ENCODE peak calls at places on chromosome 5, in six cellular contexts. B, V, Q, X, I and Y are unnamed samples.

GRCh38 chr5:6427689-6428088 is 21.0 kb upstream of the UBE2QL1 start:
- DNase-seq in B (no peak), V (no peak), Q (no peak), X (no peak), I (no peak), Y (no peak)

GRCh38 chr5:102341918-102342317 is 45.8 kb upstream of the SLCO4C1 start:
- DNase-seq in B (peak; percentile 17), V (no peak), Q (no peak), X (no peak), I (no peak), Y (no peak)

GRCh38 chr5:54570923-54571322 is 53.4 kb downstream of the SNX18 start:
- DNase-seq in B (no peak), V (peak; percentile 84), Q (no peak), X (no peak), I (no peak), Y (no peak)

GRCh38 chr5:178111925-178112324 is 1.4 kb upstream of the N4BP3 start:
- DNase-seq in B (no peak), V (no peak), Q (no peak), X (no peak), I (no peak), Y (no peak)

GRCh38 chr5:107796797-107797196 is 126.1 kb upstream of the EFNA5 start:
- DNase-seq in B (no peak), V (no peak), Q (no peak), X (no peak), I (no peak), Y (no peak)

GRCh38 chr5:146825033-146825432 is 53.5 kb downstream of the PPP2R2B start:
- DNase-seq in B (peak; percentile 23), V (peak; percentile 54), Q (peak; percentile 67), X (peak; percentile 46), I (no peak), Y (no peak)

GRCh38 chr5:179292681-179293080 is 52.6 kb downstream of the ADAMTS2 start:
- DNase-seq in B (no peak), V (no peak), Q (no peak), X (no peak), I (no peak), Y (no peak)

GRCh38 chr5:120098902-120099301 is 365.2 kb upstream of the PRR16 start:
- DNase-seq in B (no peak), V (no peak), Q (no peak), X (no peak), I (no peak), Y (no peak)

GRCh38 chr5:163395794-163396193 is 41.6 kb upstream of the CCNG1 start:
- DNase-seq in B (no peak), V (no peak), Q (no peak), X (no peak), I (no peak), Y (no peak)

GRCh38 chr5:135980650-135981049 is 25.9 kb upstream of the LECT2 start:
- DNase-seq in B (no peak), V (no peak), Q (no peak), X (no peak), I (no peak), Y (no peak)

GRCh38 chr5:150582281-150582791 is 58.1 kb upstream of the SYNPO start:
- DNase-seq in B (no peak), V (peak; percentile 89), Q (no peak), X (no peak), I (no peak), Y (no peak)

GRCh38 chr5:111673896-111674626 is 82.9 kb downstream of the NREP start:
- DNase-seq in B (no peak), V (peak; percentile 11), Q (no peak), X (no peak), I (no peak), Y (no peak)
- H3K27me3 ChIP-seq in B (no peaks in the 10 kb centered on the region), V (no peaks in the 10 kb centered on the region), Q (no peaks in the 10 kb centered on the region), X (no peaks in the 10 kb centered on the region), I (no peaks in the 10 kb centered on the region), Y (no peaks in the 10 kb centered on the region)

DNA sequence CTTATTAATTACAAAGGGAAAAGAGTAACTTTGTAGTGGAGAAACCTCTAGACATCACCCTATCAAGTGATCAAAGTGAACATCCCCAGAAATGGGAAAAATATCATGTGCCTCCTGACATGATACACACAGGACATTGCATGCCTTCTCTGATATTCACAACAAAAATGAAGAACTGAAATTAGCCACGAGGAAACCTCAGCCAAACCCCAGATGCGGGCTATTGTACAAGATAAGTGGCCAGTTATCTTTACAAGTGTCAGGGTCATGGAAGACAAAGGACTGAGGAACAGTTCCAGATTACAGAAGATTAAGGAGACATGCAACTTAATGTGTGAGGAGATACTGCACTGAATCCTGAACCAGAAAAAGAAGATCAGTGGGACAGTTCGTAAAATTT is 23.8 kb upstream of the NPM1 start:
- DNase-seq in B (no peak), V (no peak), Q (peak; percentile 25), X (no peak), I (no peak), Y (no peak)
- H3K4me3 ChIP-seq in B (no peak overlapping the region), V (no peak overlapping the region), Q (no peak overlapping the region), X (no peak overlapping the region), I (no peak overlapping the region), Y (no peak overlapping the region)

GRCh38 chr5:118752568-118752967 is 235.8 kb downstream of the DTWD2 start:
- DNase-seq in B (no peak), V (no peak), Q (no peak), X (no peak), I (no peak), Y (no peak)

DNA sequence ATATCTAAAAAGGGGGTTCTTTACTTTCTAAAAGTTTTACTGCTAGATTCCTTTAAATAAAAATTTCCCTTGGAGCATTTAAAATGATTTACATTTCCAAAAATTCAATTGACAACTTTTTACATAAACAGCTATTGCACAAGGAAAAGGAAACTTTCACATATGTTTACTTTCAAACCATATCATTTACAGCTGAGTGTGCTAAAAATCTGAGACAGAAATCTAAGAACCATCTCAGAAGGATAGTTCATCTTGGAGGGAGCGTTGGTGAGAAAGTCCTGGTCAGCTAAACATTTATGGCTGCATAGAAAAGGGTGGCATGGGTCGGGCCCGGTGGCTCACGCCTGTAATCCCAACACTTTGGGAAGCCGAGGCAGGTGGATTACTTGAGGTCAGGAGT is 235.4 kb downstream of the DTWD2 start:
- DNase-seq in B (no peak), V (no peak), Q (no peak), X (no peak), I (no peak), Y (no peak)
- H3K27me3 ChIP-seq in B (no peaks in the 10 kb centered on the region), V (no peaks in the 10 kb centered on the region), Q (no peaks in the 10 kb centered on the region), X (peaks cover 9% of the 10 kb centered on the region), I (no peaks in the 10 kb centered on the region), Y (no peaks in the 10 kb centered on the region)

GRCh38 chr5:72623936-72624335 is 116.7 kb upstream of the ZNF366 start:
- DNase-seq in B (no peak), V (no peak), Q (no peak), X (no peak), I (no peak), Y (no peak)
- H3K4me3 ChIP-seq in B (no peak overlapping the region), V (no peak overlapping the region), Q (no peak overlapping the region), X (no peak overlapping the region), I (no peak overlapping the region), Y (no peak overlapping the region)